ENCODE peak calls at places on chromosome 14, in nine cellular contexts. One of them, this sample, is unnamed.
A peak's percentile ranks its signal among the peaks of the same experiment; 100 is the strongest.

GRCh38 chr14:28375295-28375694 is 391.3 kb upstream of the FOXG1 start:
- DNase-seq in GM23248: no peak
- DNase-seq in H9: peak; percentile 63
- DNase-seq in trophoblast cell: peak; percentile 2
- DNase-seq in astrocyte: peak; percentile 47
- DNase-seq in HepG2: no peak
- DNase-seq in K562: no peak
- DNase-seq in GM23338: peak; percentile 76
- DNase-seq in fibroblast of lung: peak; percentile 56
- DNase-seq in this sample: no peak

GRCh38 chr14:22973217-22974032 is 8.9 kb downstream of the AJUBA start:
- DNase-seq in GM23338: peak; percentile 77
- DNase-seq in H9: peak; percentile 56
- DNase-seq in GM23248: peak; percentile 69
- DNase-seq in K562: peak; percentile 75
- DNase-seq in trophoblast cell: peak; percentile 85
- DNase-seq in fibroblast of lung: peak; percentile 43
- DNase-seq in astrocyte: no peak
- DNase-seq in HepG2: peak; percentile 82
- DNase-seq in this sample: peak; percentile 44

GRCh38 chr14:95496690-95497241 is 19.7 kb downstream of the SYNE3 start:
- DNase-seq in GM23248: no peak
- DNase-seq in astrocyte: peak; percentile 61
- DNase-seq in trophoblast cell: peak; percentile 1
- DNase-seq in GM23338: no peak
- DNase-seq in fibroblast of lung: peak; percentile 73
- DNase-seq in H9: no peak
- DNase-seq in K562: no peak
- DNase-seq in HepG2: no peak
- DNase-seq in this sample: no peak

GRCh38 chr14:77006127-77006526 is 22.4 kb downstream of the IRF2BPL start:
- DNase-seq in GM23338: no peak
- DNase-seq in HepG2: no peak
- DNase-seq in trophoblast cell: no peak
- DNase-seq in GM23248: no peak
- DNase-seq in K562: no peak
- DNase-seq in H9: no peak
- DNase-seq in astrocyte: no peak
- DNase-seq in fibroblast of lung: no peak
- DNase-seq in this sample: no peak

GRCh38 chr14:72618424-72618823 is 275.5 kb downstream of the DPF3 start:
- DNase-seq in K562: no peak
- DNase-seq in trophoblast cell: no peak
- DNase-seq in fibroblast of lung: no peak
- DNase-seq in astrocyte: no peak
- DNase-seq in GM23248: no peak
- DNase-seq in HepG2: no peak
- DNase-seq in H9: no peak
- DNase-seq in GM23338: no peak
- DNase-seq in this sample: no peak

GRCh38 chr14:71321556-71322315 is 414.5 kb downstream of the PCNX1 start:
- DNase-seq in fibroblast of lung: peak; percentile 74
- DNase-seq in GM23248: peak; percentile 84
- DNase-seq in HepG2: peak; percentile 72
- DNase-seq in GM23338: peak; percentile 89
- DNase-seq in K562: peak; percentile 30
- DNase-seq in trophoblast cell: peak; percentile 90
- DNase-seq in astrocyte: peak; percentile 72
- DNase-seq in H9: peak; percentile 39
- DNase-seq in this sample: peak; percentile 50

GRCh38 chr14:90168425-90169105 is 87.8 kb upstream of the PSMC1 start:
- DNase-seq in HepG2: no peak
- DNase-seq in GM23338: no peak
- DNase-seq in GM23248: peak; percentile 69
- DNase-seq in astrocyte: peak; percentile 84
- DNase-seq in K562: no peak
- DNase-seq in H9: no peak
- DNase-seq in fibroblast of lung: peak; percentile 88
- DNase-seq in trophoblast cell: peak; percentile 90
- DNase-seq in this sample: peak; percentile 47

GRCh38 chr14:44960646-44961045 is 1.1 kb downstream of the KLHL28 start:
- DNase-seq in GM23248: peak; percentile 58
- DNase-seq in fibroblast of lung: peak; percentile 32
- DNase-seq in K562: no peak
- DNase-seq in trophoblast cell: peak; percentile 4
- DNase-seq in astrocyte: no peak
- DNase-seq in GM23338: no peak
- DNase-seq in H9: no peak
- DNase-seq in HepG2: no peak
- DNase-seq in this sample: no peak

GRCh38 chr14:21543426-21544350 is 17.5 kb upstream of the SALL2 start:
- DNase-seq in K562: no peak
- DNase-seq in H9: peak; percentile 62
- DNase-seq in trophoblast cell: peak; percentile 79
- DNase-seq in GM23338: peak; percentile 84
- DNase-seq in fibroblast of lung: no peak
- DNase-seq in HepG2: no peak
- DNase-seq in GM23248: no peak
- DNase-seq in astrocyte: no peak
- DNase-seq in this sample: no peak

GRCh38 chr14:31261859-31262739 is 54.5 kb upstream of the HECTD1 start:
- DNase-seq in H9: no peak
- DNase-seq in trophoblast cell: peak; percentile 48
- DNase-seq in K562: no peak
- DNase-seq in HepG2: peak; percentile 100
- DNase-seq in GM23338: no peak
- DNase-seq in fibroblast of lung: peak; percentile 51
- DNase-seq in GM23248: peak; percentile 82
- DNase-seq in astrocyte: peak; percentile 47
- DNase-seq in this sample: peak; percentile 76
- H3K27ac ChIP-seq in H9: no peak overlapping the region
- H3K27ac ChIP-seq in trophoblast cell: no peak overlapping the region
- H3K27ac ChIP-seq in K562: no peak overlapping the region
- H3K27ac ChIP-seq in HepG2: peak overlapping the region; percentile 89
- H3K27ac ChIP-seq in GM23338: no peak overlapping the region
- H3K27ac ChIP-seq in fibroblast of lung: peak overlapping the region; percentile 89
- H3K27ac ChIP-seq in GM23248: peak overlapping the region; percentile 72
- H3K27ac ChIP-seq in astrocyte: no peak overlapping the region
- H3K27ac ChIP-seq in this sample: peak overlapping the region; percentile 83

GRCh38 chr14:93091666-93092065 is 24.1 kb downstream of the ITPK1 start:
- DNase-seq in H9: no peak
- DNase-seq in astrocyte: no peak
- DNase-seq in GM23248: no peak
- DNase-seq in trophoblast cell: no peak
- DNase-seq in HepG2: no peak
- DNase-seq in fibroblast of lung: no peak
- DNase-seq in GM23338: no peak
- DNase-seq in K562: no peak
- DNase-seq in this sample: no peak
- H3K79me2 ChIP-seq in H9: peaks cover 40% of the 10 kb centered on the region
- H3K79me2 ChIP-seq in astrocyte: peaks cover 5% of the 10 kb centered on the region
- H3K79me2 ChIP-seq in GM23248: peaks cover 34% of the 10 kb centered on the region
- H3K79me2 ChIP-seq in trophoblast cell: no peaks in the 10 kb centered on the region
- H3K79me2 ChIP-seq in HepG2: peaks cover 7% of the 10 kb centered on the region
- H3K79me2 ChIP-seq in fibroblast of lung: no peaks in the 10 kb centered on the region
- H3K79me2 ChIP-seq in GM23338: peaks cover 100% of the 10 kb centered on the region
- H3K79me2 ChIP-seq in K562: no peaks in the 10 kb centered on the region
- H3K79me2 ChIP-seq in this sample: peaks cover 91% of the 10 kb centered on the region

GRCh38 chr14:105338392-105338791 is 23.8 kb downstream of the PACS2 start:
- DNase-seq in astrocyte: no peak
- DNase-seq in fibroblast of lung: no peak
- DNase-seq in GM23248: no peak
- DNase-seq in trophoblast cell: no peak
- DNase-seq in HepG2: no peak
- DNase-seq in GM23338: no peak
- DNase-seq in K562: no peak
- DNase-seq in H9: no peak
- DNase-seq in this sample: no peak

GRCh38 chr14:105336477-105337287 is 22.1 kb downstream of the PACS2 start:
- DNase-seq in fibroblast of lung: no peak
- DNase-seq in GM23248: no peak
- DNase-seq in K562: no peak
- DNase-seq in HepG2: no peak
- DNase-seq in H9: no peak
- DNase-seq in GM23338: no peak
- DNase-seq in trophoblast cell: no peak
- DNase-seq in astrocyte: no peak
- DNase-seq in this sample: no peak

GRCh38 chr14:105335735-105336476 is 21.4 kb downstream of the PACS2 start:
- DNase-seq in GM23248: no peak
- DNase-seq in K562: no peak
- DNase-seq in GM23338: no peak
- DNase-seq in trophoblast cell: no peak
- DNase-seq in fibroblast of lung: no peak
- DNase-seq in HepG2: no peak
- DNase-seq in H9: no peak
- DNase-seq in astrocyte: no peak
- DNase-seq in this sample: no peak

GRCh38 chr14:105337433-105337832 is 22.9 kb downstream of the PACS2 start:
- DNase-seq in fibroblast of lung: no peak
- DNase-seq in HepG2: no peak
- DNase-seq in trophoblast cell: no peak
- DNase-seq in K562: no peak
- DNase-seq in H9: no peak
- DNase-seq in GM23338: no peak
- DNase-seq in GM23248: no peak
- DNase-seq in astrocyte: no peak
- DNase-seq in this sample: no peak

GRCh38 chr14:105337966-105338365 is 23.4 kb downstream of the PACS2 start:
- DNase-seq in GM23338: no peak
- DNase-seq in trophoblast cell: no peak
- DNase-seq in fibroblast of lung: no peak
- DNase-seq in H9: no peak
- DNase-seq in astrocyte: no peak
- DNase-seq in HepG2: no peak
- DNase-seq in K562: no peak
- DNase-seq in GM23248: no peak
- DNase-seq in this sample: no peak
- H3K27ac ChIP-seq in GM23338: no peak overlapping the region
- H3K27ac ChIP-seq in trophoblast cell: no peak overlapping the region
- H3K27ac ChIP-seq in fibroblast of lung: no peak overlapping the region
- H3K27ac ChIP-seq in H9: no peak overlapping the region
- H3K27ac ChIP-seq in astrocyte: no peak overlapping the region
- H3K27ac ChIP-seq in HepG2: no peak overlapping the region
- H3K27ac ChIP-seq in K562: no peak overlapping the region
- H3K27ac ChIP-seq in GM23248: no peak overlapping the region
- H3K27ac ChIP-seq in this sample: no peak overlapping the region

DNA sequence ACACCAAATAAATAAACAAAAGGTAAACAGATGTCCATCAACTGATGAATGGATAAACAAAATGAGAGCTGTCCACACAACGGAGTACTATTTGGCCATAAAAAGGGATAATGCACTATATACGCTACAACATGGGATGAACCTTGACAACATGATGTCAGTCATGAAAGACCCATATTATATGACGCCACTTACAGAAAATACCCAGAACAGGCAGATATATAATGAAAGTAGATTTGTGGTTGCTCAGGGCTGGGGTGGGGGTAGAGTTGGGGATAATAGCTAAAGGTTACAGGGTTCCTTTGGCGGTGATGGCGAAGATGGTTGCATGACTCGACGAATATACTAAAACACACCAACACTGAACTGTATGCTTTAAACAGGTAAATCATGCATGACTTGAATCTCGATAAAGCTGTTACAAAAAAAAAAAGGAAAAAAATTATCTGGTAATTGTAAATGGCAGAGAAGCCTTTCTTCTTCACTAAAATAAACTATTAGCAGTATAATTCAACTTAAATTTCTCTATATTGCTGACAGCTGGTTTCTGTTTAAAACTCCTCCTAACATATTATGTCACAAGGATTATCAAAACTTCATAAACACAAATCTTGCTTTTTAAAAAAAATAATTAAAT is 14.0 kb downstream of the CDC42BPB start:
- DNase-seq in GM23248: no peak
- DNase-seq in H9: no peak
- DNase-seq in GM23338: no peak
- DNase-seq in trophoblast cell: no peak
- DNase-seq in HepG2: no peak
- DNase-seq in fibroblast of lung: no peak
- DNase-seq in astrocyte: no peak
- DNase-seq in K562: no peak
- DNase-seq in this sample: no peak
- H3K79me2 ChIP-seq in GM23248: peaks cover 100% of the 10 kb centered on the region
- H3K79me2 ChIP-seq in H9: peaks cover 21% of the 10 kb centered on the region
- H3K79me2 ChIP-seq in GM23338: peaks cover 98% of the 10 kb centered on the region
- H3K79me2 ChIP-seq in trophoblast cell: peaks cover 11% of the 10 kb centered on the region
- H3K79me2 ChIP-seq in HepG2: peaks cover 42% of the 10 kb centered on the region
- H3K79me2 ChIP-seq in fibroblast of lung: peaks cover 78% of the 10 kb centered on the region
- H3K79me2 ChIP-seq in astrocyte: peaks cover 98% of the 10 kb centered on the region
- H3K79me2 ChIP-seq in K562: peaks cover 14% of the 10 kb centered on the region
- H3K79me2 ChIP-seq in this sample: peaks cover 99% of the 10 kb centered on the region

DNA sequence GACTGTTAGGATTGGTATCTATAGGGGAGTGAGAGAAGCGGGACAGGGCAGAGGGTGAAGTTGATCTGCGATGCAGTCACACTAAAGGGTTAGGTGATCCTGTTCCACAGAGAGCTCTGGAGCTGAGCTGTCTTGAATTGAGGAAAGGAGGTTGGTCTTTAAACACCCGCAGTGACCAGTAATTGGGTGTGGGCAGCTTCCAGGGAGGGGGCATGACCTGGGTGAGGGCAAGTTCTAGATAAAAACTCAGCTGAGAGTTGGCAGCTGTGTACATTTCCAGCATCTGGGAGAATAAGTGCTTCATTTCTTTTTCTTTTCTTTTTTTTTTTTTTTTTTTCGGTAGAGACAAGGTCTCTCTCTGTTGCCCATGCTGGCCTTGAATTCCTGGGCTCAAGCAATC is 35.1 kb downstream of the RDH12 start:
- DNase-seq in GM23338: no peak
- DNase-seq in fibroblast of lung: no peak
- DNase-seq in H9: no peak
- DNase-seq in HepG2: no peak
- DNase-seq in K562: no peak
- DNase-seq in GM23248: no peak
- DNase-seq in astrocyte: no peak
- DNase-seq in trophoblast cell: no peak
- DNase-seq in this sample: no peak
- H3K27ac ChIP-seq in GM23338: no peak overlapping the region
- H3K27ac ChIP-seq in fibroblast of lung: no peak overlapping the region
- H3K27ac ChIP-seq in H9: no peak overlapping the region
- H3K27ac ChIP-seq in HepG2: no peak overlapping the region
- H3K27ac ChIP-seq in K562: no peak overlapping the region
- H3K27ac ChIP-seq in GM23248: no peak overlapping the region
- H3K27ac ChIP-seq in astrocyte: no peak overlapping the region
- H3K27ac ChIP-seq in trophoblast cell: no peak overlapping the region
- H3K27ac ChIP-seq in this sample: no peak overlapping the region

GRCh38 chr14:81220488-81220766 is 332 bp downstream of the GTF2A1 start:
- DNase-seq in K562: no peak
- DNase-seq in GM23338: no peak
- DNase-seq in astrocyte: no peak
- DNase-seq in fibroblast of lung: no peak
- DNase-seq in H9: no peak
- DNase-seq in HepG2: no peak
- DNase-seq in GM23248: no peak
- DNase-seq in trophoblast cell: no peak
- DNase-seq in this sample: no peak
- H3K79me2 ChIP-seq in K562: peaks cover 55% of the 10 kb centered on the region
- H3K79me2 ChIP-seq in GM23338: peaks cover 46% of the 10 kb centered on the region
- H3K79me2 ChIP-seq in astrocyte: peaks cover 48% of the 10 kb centered on the region
- H3K79me2 ChIP-seq in fibroblast of lung: peaks cover 35% of the 10 kb centered on the region
- H3K79me2 ChIP-seq in H9: peaks cover 11% of the 10 kb centered on the region
- H3K79me2 ChIP-seq in HepG2: peaks cover 38% of the 10 kb centered on the region
- H3K79me2 ChIP-seq in GM23248: peaks cover 44% of the 10 kb centered on the region
- H3K79me2 ChIP-seq in trophoblast cell: peaks cover 9% of the 10 kb centered on the region
- H3K79me2 ChIP-seq in this sample: peaks cover 45% of the 10 kb centered on the region